ENCODE peak calls at places on chromosomes 12 and 14, in six cellular contexts. A is iris pigment epithelial cell; I is naive thymus-derived CD4-positive, alpha-beta T cell; C is pons; Q is WTC11; D is pulmonary artery endothelial cell. K is an unnamed sample.

GRCh38 chr14:54814076-54814475 is 88.5 kb downstream of the GCH1 start:
- DNase-seq in A (no peak), I (no peak), C (no peak), Q (peak), D (no peak), K (peak)

GRCh38 chr12:56454557-56454956 is at the start of gene MIP:
- DNase-seq in A (no peak), I (no peak), C (no peak), Q (no peak), D (no peak), K (no peak)

GRCh38 chr12:120599672-120600537 is 18.7 kb upstream of the POP5 start:
- DNase-seq in A (no peak), I (no peak), C (no peak), Q (peak), D (no peak), K (peak)

GRCh38 chr14:51774209-51774608 is 86.2 kb upstream of the GNG2 start:
- DNase-seq in A (no peak), I (no peak), C (no peak), Q (no peak), D (no peak), K (no peak)

GRCh38 chr14:105069887-105070759 is 4.9 kb upstream of the GPR132 start:
- DNase-seq in A (no peak), I (no peak), C (peak), Q (no peak), D (no peak), K (no peak)

GRCh38 chr12:4701863-4702262 is 18.3 kb upstream of the GALNT8 start:
- DNase-seq in A (no peak), I (no peak), C (no peak), Q (no peak), D (no peak), K (no peak)

GRCh38 chr12:107129315-107129930 is 36.1 kb upstream of the CRY1 start:
- DNase-seq in A (no peak), I (no peak), C (no peak), Q (no peak), D (no peak), K (no peak)

GRCh38 chr12:123713398-123714301 is 1.5 kb downstream of the ATP6V0A2 start:
- DNase-seq in A (peak), I (no peak), C (peak), Q (no peak), D (no peak), K (no peak)

K was measured in H7.